ENCODE peak calls at places on chromosomes 2 and 18, in seven cellular contexts. R is sigmoid colon, Z is transverse colon, Y is body of pancreas, W is heart left ventricle, M is testis, I is ovary. S is an unnamed sample. For H3K36me3, the result is how much of the 10 kb centered on the place peaks cover.

GRCh38 chr2:13652531-13653313 is 936.0 kb downstream of the TRIB2 start:
- DNase-seq in M (no peak), R (no peak), Z (no peak), W (no peak), I (no peak), Y (no peak), S (no peak)

GRCh38 chr18:23938046-23938756 is 76.4 kb upstream of the TTC39C start:
- DNase-seq in W (no peak), Y (no peak), M (peak), R (no peak), I (no peak), Z (no peak), S (peak)

GRCh38 chr2:74087696-74088095 is 60.0 kb downstream of the BOLA3 start:
- DNase-seq in M (no peak), Y (no peak), R (no peak), I (no peak), W (no peak), Z (no peak), S (no peak)

GRCh38 chr2:74407682-74408081 is 13.7 kb downstream of the C2orf81 start:
- DNase-seq in W (no peak), R (no peak), Y (no peak), M (no peak), Z (no peak), I (no peak), S (no peak)

GRCh38 chr2:117631546-117631945 is 182.9 kb upstream of the DDX18 start:
- DNase-seq in Y (no peak), M (no peak), I (no peak), W (no peak), R (no peak), Z (no peak), S (no peak)

GRCh38 chr2:99593692-99594427 is 104.0 kb upstream of the REV1 start:
- DNase-seq in Y (no peak), R (no peak), Z (no peak), W (no peak), M (no peak), I (no peak), S (no peak)

GRCh38 chr2:73970850-73971471 is 13.7 kb upstream of the TET3 start:
- DNase-seq in Z (peak), M (peak), R (peak), I (peak), Y (peak), W (peak), S (no peak)

GRCh38 chr2:28134262-28134812 is 243.8 kb downstream of the BABAM2 start:
- DNase-seq in M (peak), Y (peak), R (peak), W (no peak), I (peak), Z (peak), S (no peak)

GRCh38 chr18:59114160-59114559 is 25.5 kb upstream of the SEC11C start:
- DNase-seq in M (no peak), Z (no peak), W (no peak), R (no peak), Y (no peak), I (no peak), S (no peak)

GRCh38 chr18:74804677-74805076 is 207.0 kb downstream of the ZNF407 start:
- DNase-seq in M (no peak), I (no peak), Z (no peak), Y (no peak), R (no peak), W (no peak), S (no peak)

GRCh38 chr2:221042926-221043325 is 529.2 kb downstream of the EPHA4 start:
- DNase-seq in Y (no peak), W (no peak), Z (no peak), M (peak), I (no peak), R (no peak), S (no peak)

GRCh38 chr2:31810200-31810917 is 200.4 kb downstream of the MEMO1 start:
- DNase-seq in Z (no peak), Y (no peak), W (no peak), M (no peak), I (no peak), R (no peak), S (no peak)

GRCh38 chr2:86358982-86359381 is 21.6 kb upstream of the REEP1 start:
- DNase-seq in Z (no peak), M (no peak), Y (no peak), R (no peak), W (no peak), I (no peak), S (no peak)

GRCh38 chr2:151851761-151852160 is 23.5 kb upstream of the ARL5A start:
- DNase-seq in W (no peak), R (no peak), I (no peak), Y (no peak), M (no peak), Z (no peak), S (no peak)

GRCh38 chr2:71512386-71512785 is 59.0 kb downstream of the DYSF start:
- DNase-seq in I (no peak), R (no peak), Z (no peak), Y (no peak), M (no peak), W (no peak), S (no peak)

GRCh38 chr2:121450301-121450700 is 80.4 kb upstream of the RNU4ATAC start:
- DNase-seq in Z (no peak), M (no peak), R (no peak), Y (no peak), W (no peak), I (no peak), S (no peak)

GRCh38 chr18:61876899-61877298 is 15.9 kb downstream of the RNF152 start:
- DNase-seq in I (no peak), W (no peak), Z (no peak), M (no peak), Y (no peak), R (no peak), S (no peak)

GRCh38 chr2:131402320-131403049 is 38.5 kb upstream of the RAB6D start:
- DNase-seq in Y (no peak), M (no peak), W (no peak), I (no peak), R (no peak), Z (no peak), S (no peak)

GRCh38 chr2:137937778-137938177 is 26.5 kb upstream of the HNMT start:
- DNase-seq in Y (no peak), M (no peak), I (no peak), Z (no peak), R (no peak), W (no peak), S (no peak)

GRCh38 chr2:16031055-16031847 is 90.9 kb downstream of the MYCN start:
- DNase-seq in M (no peak), Y (no peak), R (no peak), I (no peak), W (no peak), Z (no peak), S (no peak)

GRCh38 chr2:66845307-66845706 is 410.4 kb downstream of the MEIS1 start:
- DNase-seq in Z (no peak), W (no peak), I (no peak), R (no peak), Y (no peak), M (no peak), S (no peak)

GRCh38 chr18:79857082-79857661 is 59.4 kb downstream of the KCNG2 start:
- DNase-seq in M (peak), Y (peak), R (no peak), Z (no peak), I (no peak), W (no peak), S (peak)

GRCh38 chr2:225920621-225921020 is 521.1 kb downstream of the NYAP2 start:
- DNase-seq in I (no peak), W (no peak), M (no peak), Z (no peak), R (no peak), Y (no peak), S (no peak)

GRCh38 chr2:120600335-120600734 is 135.3 kb upstream of the GLI2 start:
- DNase-seq in R (no peak), Y (no peak), I (no peak), W (no peak), M (no peak), Z (no peak), S (no peak)

GRCh38 chr2:21317131-21317530 is 193.4 kb downstream of the TDRD15 start:
- DNase-seq in R (peak), I (peak), W (peak), Z (peak), Y (peak), M (peak), S (no peak)

GRCh38 chr2:166376488-166376828 is 714 bp upstream of the SCN9A start:
- DNase-seq in M (no peak), R (no peak), I (no peak), W (no peak), Z (no peak), Y (no peak), S (no peak)
- TF ChIP-seq POLR2A in M (no peak), R (no peak), I (no peak), W (no peak), Z (no peak), Y (no peak), S (no peak)

DNA sequence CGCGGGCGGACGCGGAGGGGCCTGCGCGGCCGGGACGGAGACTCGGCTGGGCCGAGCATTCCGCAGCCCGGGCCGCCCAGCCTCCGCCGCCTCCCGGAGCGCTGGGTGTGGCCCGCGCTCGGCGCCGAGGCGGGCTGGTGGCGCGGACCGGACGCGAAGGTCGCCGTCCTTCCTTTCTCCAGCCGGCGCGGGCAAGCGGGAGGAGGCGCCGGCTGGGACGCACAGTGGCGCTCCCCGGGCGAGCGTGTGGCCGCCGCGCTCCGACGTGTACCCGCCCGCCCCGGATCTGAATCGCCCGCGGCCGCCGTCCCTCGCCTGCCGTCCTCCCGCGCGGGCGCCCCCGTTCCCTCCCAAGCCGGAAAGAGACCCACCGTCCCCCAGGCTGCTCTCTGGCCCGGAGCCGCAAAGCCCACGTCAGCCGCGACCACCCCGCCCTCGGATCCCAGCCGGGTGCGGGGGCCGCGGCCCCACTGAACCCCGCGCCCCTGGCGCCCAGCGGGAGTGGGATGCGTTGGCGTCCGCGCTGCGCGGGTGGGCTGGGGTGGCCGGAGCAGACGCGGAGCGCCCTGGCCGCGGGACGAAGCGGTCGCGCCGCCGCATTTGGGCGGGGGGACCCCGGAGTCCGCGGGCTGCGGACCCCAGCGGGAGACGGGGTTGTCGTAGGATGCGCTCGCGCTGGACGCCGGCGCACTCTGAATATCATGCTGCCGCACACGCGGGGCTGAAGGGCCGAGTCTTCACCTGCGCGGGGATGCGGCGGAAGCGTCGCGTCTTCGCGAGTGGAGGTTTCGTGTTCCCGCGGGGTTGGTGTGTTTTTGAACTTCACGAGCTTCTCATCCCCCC is 697 bp downstream of the SPATS2L start:
- DNase-seq in M (peak), I (peak), W (peak), R (peak), Z (peak), Y (peak), S (no peak)
- H3K36me3 ChIP-seq in M (under half), I (under half), W (under half), R (under half), Z (under half), Y (under half), S (under half)

DNA sequence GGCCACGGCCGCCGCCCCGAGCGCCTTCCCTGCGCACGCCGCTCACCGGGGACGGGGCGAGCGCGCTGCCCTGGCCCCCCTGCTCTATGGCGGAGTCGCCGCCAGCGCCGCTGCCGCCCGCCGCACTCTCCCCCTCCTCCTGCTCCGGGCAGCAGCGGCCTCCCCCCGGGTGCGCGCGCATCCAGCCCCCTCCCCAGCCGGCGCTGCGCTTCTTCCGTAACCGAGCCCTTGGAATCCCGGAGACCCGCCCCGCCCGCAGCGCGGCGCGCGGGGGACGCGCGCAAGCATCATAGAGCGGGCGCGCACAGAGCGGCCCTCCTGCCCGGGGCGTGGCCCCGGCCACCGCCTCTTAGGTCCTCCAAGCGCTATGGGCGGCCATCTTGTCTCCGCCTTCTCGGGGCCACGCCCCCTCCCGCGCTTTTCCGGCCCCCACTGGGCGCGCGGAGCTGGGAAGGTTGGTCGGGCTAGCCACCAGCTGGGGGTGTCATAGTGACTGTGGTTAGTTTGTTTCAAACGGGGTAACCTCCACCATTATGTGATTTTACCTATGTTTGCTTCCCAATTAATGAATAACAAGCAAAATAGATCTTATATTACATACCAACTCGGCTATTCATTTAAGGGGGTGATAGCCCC is at the start of gene MBD2:
- DNase-seq in W (peak), Y (peak), I (peak), R (peak), M (peak), Z (peak), S (no peak)
- TF ChIP-seq POLR2A in W (no peak), Y (peak), I (peak), R (no peak), M (no peak), Z (peak), S (peak)

DNA sequence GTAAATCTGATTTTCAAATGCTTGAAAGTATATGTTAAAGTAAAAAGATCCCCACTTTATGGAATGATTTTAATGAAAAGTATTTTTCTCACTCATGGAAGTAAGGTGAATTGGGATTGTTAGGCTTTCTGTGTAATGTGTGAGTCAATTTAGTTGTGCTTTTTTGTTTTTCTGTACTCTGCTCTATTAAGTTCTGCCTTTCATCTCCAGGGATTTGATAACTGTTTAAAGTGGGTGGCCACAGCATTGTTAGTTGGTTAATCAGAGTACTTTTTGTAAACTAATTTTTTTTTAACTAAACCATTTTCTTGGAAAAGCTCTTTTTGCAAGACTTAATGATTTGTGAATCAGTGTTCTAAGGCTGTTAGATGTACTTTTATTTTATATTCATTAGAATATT is 76.8 kb downstream of the ABI2 start:
- DNase-seq in W (no peak), I (no peak), R (no peak), M (no peak), Y (no peak), Z (no peak), S (no peak)
- H3K36me3 ChIP-seq in W (half or more), I (under half), R (under half), M (under half), Y (under half), Z (under half), S (under half)

GRCh38 chr2:68182902-68183301 is 25.2 kb downstream of the PNO1 start:
- DNase-seq in I (no peak), W (no peak), M (no peak), Y (no peak), Z (no peak), R (no peak), S (no peak)

GRCh38 chr2:68172990-68173715 is 15.5 kb downstream of the PNO1 start:
- DNase-seq in Z (no peak), I (no peak), R (no peak), Y (no peak), M (no peak), W (no peak), S (no peak)

GRCh38 chr2:68178432-68178831 is 20.7 kb downstream of the PNO1 start:
- DNase-seq in Z (no peak), I (no peak), W (no peak), Y (no peak), R (no peak), M (no peak), S (no peak)

GRCh38 chr2:68171684-68172083 is 14.0 kb downstream of the PNO1 start:
- DNase-seq in W (no peak), Z (no peak), R (no peak), M (no peak), Y (no peak), I (no peak), S (no peak)

GRCh38 chr2:68177541-68177940 is 19.9 kb downstream of the PNO1 start:
- DNase-seq in Y (no peak), M (no peak), R (no peak), W (no peak), Z (no peak), I (no peak), S (no peak)
- TF ChIP-seq POLR2A in Y (no peak), M (no peak), R (no peak), W (no peak), Z (no peak), I (no peak), S (no peak)

GRCh38 chr2:47810850-47811249 is 27.9 kb downstream of the MSH6 start:
- DNase-seq in Z (no peak), R (no peak), I (no peak), Y (no peak), W (no peak), M (no peak), S (no peak)
- H3K36me3 ChIP-seq in Z (under half), R (under half), I (under half), Y (under half), W (half or more), M (under half), S (under half)

GRCh38 chr2:162113771-162114168 is 38.3 kb downstream of the GCG start:
- DNase-seq in Y (no peak), Z (no peak), R (no peak), I (no peak), W (peak), M (no peak), S (no peak)

GRCh38 chr2:162118166-162119031 is 33.6 kb downstream of the GCG start:
- DNase-seq in Y (peak), R (peak), Z (no peak), W (peak), M (no peak), I (no peak), S (no peak)

GRCh38 chr2:162115076-162115475 is 37.0 kb downstream of the GCG start:
- DNase-seq in I (no peak), M (no peak), Y (no peak), R (no peak), W (no peak), Z (no peak), S (no peak)

GRCh38 chr2:162114291-162114690 is 37.8 kb downstream of the GCG start:
- DNase-seq in R (no peak), M (no peak), I (no peak), W (no peak), Z (no peak), Y (no peak), S (no peak)

GRCh38 chr2:162116372-162116771 is 35.7 kb downstream of the GCG start:
- DNase-seq in Z (no peak), Y (no peak), M (no peak), I (no peak), W (no peak), R (no peak), S (no peak)
- TF ChIP-seq POLR2A in Z (no peak), Y (no peak), M (no peak), I (no peak), W (no peak), R (no peak), S (no peak)

GRCh38 chr2:232744963-232745362 is 31.4 kb downstream of the KCNJ13 start:
- DNase-seq in R (no peak), Y (no peak), M (no peak), I (no peak), W (no peak), Z (no peak), S (no peak)

GRCh38 chr2:232750135-232750671 is 26.2 kb downstream of the KCNJ13 start:
- DNase-seq in R (no peak), W (no peak), Y (no peak), M (no peak), I (no peak), Z (no peak), S (no peak)

GRCh38 chr2:232748038-232748437 is 28.3 kb downstream of the KCNJ13 start:
- DNase-seq in W (no peak), Y (no peak), I (no peak), R (no peak), Z (no peak), M (no peak), S (no peak)

DNA sequence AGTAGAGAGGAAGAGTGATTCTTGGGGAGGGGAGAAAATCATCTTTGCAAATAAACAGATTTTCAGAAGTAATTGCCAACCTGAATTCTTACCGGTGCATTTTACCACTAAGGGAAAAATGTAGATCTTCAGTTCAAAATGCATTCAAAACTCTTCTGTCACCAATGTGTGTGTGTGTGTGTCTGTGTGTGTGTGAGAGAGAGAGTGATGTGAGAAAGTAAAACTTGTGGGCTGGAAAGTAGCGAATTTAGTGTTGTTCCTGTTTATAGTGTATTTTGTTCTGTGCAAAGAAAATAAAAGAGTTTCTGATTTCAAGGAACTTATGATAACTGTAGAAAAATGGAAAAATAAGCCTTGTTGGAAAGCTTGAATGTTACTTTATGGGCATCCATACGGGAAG is 27.0 kb downstream of the KCNJ13 start:
- DNase-seq in Z (no peak), Y (no peak), M (no peak), I (no peak), W (no peak), R (no peak), S (no peak)
- H3K36me3 ChIP-seq in Z (under half), Y (under half), M (under half), I (under half), W (half or more), R (under half), S (under half)

GRCh38 chr2:25989154-25989553 is 6.9 kb upstream of the KIF3C start:
- DNase-seq in Y (no peak), M (no peak), R (no peak), I (no peak), Z (no peak), W (no peak), S (no peak)
- TF ChIP-seq POLR2A in Y (no peak), M (no peak), R (no peak), I (no peak), Z (no peak), W (no peak), S (no peak)

DNA sequence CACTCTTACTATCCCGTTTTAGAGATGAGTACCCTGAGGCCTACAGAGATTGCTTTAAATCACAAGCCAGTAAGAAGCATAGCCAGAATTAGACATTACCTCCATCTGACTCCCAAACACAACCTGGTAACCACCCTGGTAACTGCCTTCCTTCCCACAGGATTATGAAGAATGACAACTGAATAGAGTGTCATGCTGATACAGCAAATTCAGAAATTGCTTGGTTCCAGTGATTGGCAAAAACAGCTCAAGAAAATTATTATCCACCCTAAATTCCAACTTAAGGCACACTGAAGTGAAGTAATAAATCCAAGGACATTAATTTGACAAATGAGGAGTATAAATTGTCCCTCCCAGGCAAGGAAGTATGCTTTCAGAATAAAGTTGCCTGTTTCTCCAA is 195.8 kb upstream of the RBMS1 start:
- DNase-seq in Y (no peak), W (no peak), I (no peak), Z (no peak), R (no peak), M (no peak), S (no peak)
- H3K36me3 ChIP-seq in Y (under half), W (under half), I (under half), Z (under half), R (under half), M (under half), S (under half)

S was measured in vagina.